ENCODE peak calls at places on chromosomes 4 and X, in four cellular contexts. L is A549, S is GM12878, I is PC-3. P is an unnamed sample.

GRCh38 chr4:122819708-122820449 is 6.8 kb upstream of the FGF2 start:
- DNase-seq in L (no peak), S (no peak), I (peak), P (peak)

GRCh38 chr4:2799444-2799911 is 6.6 kb downstream of the SH3BP2 start:
- DNase-seq in L (no peak), I (no peak), S (no peak), P (no peak)

GRCh38 chr4:151184523-151185458 is 85.4 kb downstream of the RPS3A start:
- DNase-seq in I (peak), S (no peak), L (peak), P (peak)

GRCh38 chr4:1312821-1313640 is 23.3 kb downstream of the MAEA start:
- DNase-seq in S (no peak), I (no peak), L (no peak), P (no peak)

GRCh38 chrX:47285762-47286320 is 53.0 kb downstream of the USP11 start:
- DNase-seq in L (no peak), I (no peak), S (no peak), P (peak)

GRCh38 chrX:129747533-129747932 is 8.8 kb downstream of the XPNPEP2 start:
- DNase-seq in L (no peak), S (no peak), I (no peak), P (no peak)

GRCh38 chr4:156959298-156959702 is 12.3 kb downstream of the PDGFC start:
- DNase-seq in S (no peak), I (peak), L (no peak), P (peak)

GRCh38 chr4:183173580-183174526 is 74.8 kb downstream of the WWC2 start:
- DNase-seq in L (no peak), I (no peak), S (no peak), P (peak)

GRCh38 chrX:23662853-23663252 is 4.4 kb upstream of the PRDX4 start:
- DNase-seq in S (peak), L (no peak), I (no peak), P (peak)

GRCh38 chr4:110055014-110055768 is 142.5 kb downstream of the EGF start:
- DNase-seq in L (no peak), I (peak), S (peak), P (no peak)

GRCh38 chr4:157713342-157713741 is 459.5 kb downstream of the GASK1B start:
- DNase-seq in S (no peak), L (no peak), I (peak), P (no peak)

GRCh38 chr4:178612725-178613124 is 1170.5 kb upstream of the AGA start:
- DNase-seq in I (no peak), S (no peak), L (no peak), P (no peak)

GRCh38 chr4:133157460-133158160 is 8.5 kb downstream of the PCDH10 start:
- DNase-seq in L (no peak), S (no peak), I (no peak), P (no peak)

GRCh38 chr4:105969575-105969974 is 74.3 kb downstream of the NPNT start:
- DNase-seq in I (no peak), S (no peak), L (no peak), P (no peak)

GRCh38 chrX:40468033-40468979 is 112.5 kb upstream of the ATP6AP2 start:
- DNase-seq in S (peak), I (peak), L (peak), P (peak)

GRCh38 chrX:40107291-40108083 is 9.7 kb upstream of the BCOR start:
- DNase-seq in L (peak), S (no peak), I (peak), P (no peak)

GRCh38 chr4:113684534-113685091 is 76.9 kb downstream of the CAMK2D start:
- DNase-seq in S (no peak), L (peak), I (peak), P (peak)

GRCh38 chrX:24837966-24838365 is 144.2 kb downstream of the POLA1 start:
- DNase-seq in L (no peak), I (no peak), S (no peak), P (no peak)

GRCh38 chr4:153211986-153212720 is 7.9 kb downstream of the TRIM2 start:
- DNase-seq in L (no peak), I (no peak), S (no peak), P (peak)

GRCh38 chr4:110371016-110371795 is 104.7 kb upstream of the ENPEP start:
- DNase-seq in L (no peak), I (no peak), S (no peak), P (peak)

GRCh38 chrX:143437439-143437838 is 79.8 kb downstream of the SPANXN3 start:
- DNase-seq in S (no peak), I (peak), L (no peak), P (no peak)

GRCh38 chr4:47468686-47469365 is 5.3 kb upstream of the COMMD8 start:
- DNase-seq in I (no peak), S (no peak), L (no peak), P (peak)

GRCh38 chr4:129446074-129446473 is 350.1 kb downstream of the C4orf33 start:
- DNase-seq in S (no peak), L (no peak), I (no peak), P (no peak)

GRCh38 chr4:122909683-122910082 is 12.7 kb downstream of the NUDT6 start:
- DNase-seq in S (no peak), L (no peak), I (no peak), P (no peak)

GRCh38 chrX:120463241-120463640 is 5.9 kb downstream of the LAMP2 start:
- DNase-seq in I (peak), L (no peak), S (no peak), P (no peak)

GRCh38 chrX:131633285-131633917 is 89.5 kb downstream of the OR13H1 start:
- DNase-seq in S (peak), I (peak), L (peak), P (peak)

GRCh38 chr4:55051532-55051931 is 73.9 kb downstream of the KDR start:
- DNase-seq in I (no peak), L (no peak), S (no peak), P (no peak)

GRCh38 chr4:27915822-27916221 is 1055.2 kb downstream of the STIM2 start:
- DNase-seq in S (no peak), L (no peak), I (no peak), P (no peak)

GRCh38 chrX:19179389-19179788 is 57.1 kb upstream of the ADGRG2 start:
- DNase-seq in I (peak), S (no peak), L (no peak), P (no peak)

GRCh38 chrX:63566856-63567255 is 215.7 kb upstream of the SPIN4 start:
- DNase-seq in I (no peak), S (no peak), L (no peak), P (no peak)

GRCh38 chr4:159902648-159903047 is 799.8 kb downstream of the RAPGEF2 start:
- DNase-seq in I (no peak), L (no peak), S (no peak), P (no peak)

GRCh38 chr4:171266666-171267065 is 546.5 kb upstream of the GALNTL6 start:
- DNase-seq in I (no peak), L (no peak), S (no peak), P (no peak)

GRCh38 chr4:182881928-182882327 is 35.3 kb downstream of the DCTD start:
- DNase-seq in L (no peak), I (no peak), S (no peak), P (peak)

GRCh38 chrX:44025611-44026010 is 52.4 kb upstream of the NDP start:
- DNase-seq in S (no peak), L (no peak), I (peak), P (peak)

GRCh38 chrX:83186632-83187031 is 321.5 kb upstream of the POU3F4 start:
- DNase-seq in L (no peak), S (no peak), I (no peak), P (no peak)

GRCh38 chr4:140875751-140876389 is 119.7 kb upstream of the TBC1D9 start:
- DNase-seq in S (no peak), L (no peak), I (no peak), P (no peak)

GRCh38 chr4:127759893-127760292 is 22.2 kb upstream of the HSPA4L start:
- DNase-seq in S (no peak), L (no peak), I (peak), P (no peak)

GRCh38 chr4:151117371-151117962 is 18.0 kb downstream of the RPS3A start:
- DNase-seq in L (peak), S (no peak), I (peak), P (peak)

GRCh38 chr4:79913581-79913980 is 159.4 kb downstream of the ANTXR2 start:
- DNase-seq in S (no peak), L (no peak), I (no peak), P (peak)

GRCh38 chr4:32119907-32120306 is 1399.7 kb downstream of the PCDH7 start:
- DNase-seq in L (no peak), I (no peak), S (no peak), P (no peak)

GRCh38 chrX:141903400-141904155 is at the start of gene MAGEC1:
- DNase-seq in I (no peak), S (no peak), L (no peak), P (no peak)
- H3K4me2 ChIP-seq in I (no peak), S (no peak), L (no peak), P (no peak)

GRCh38 chr4:33161202-33161601 is 2441.0 kb downstream of the PCDH7 start:
- DNase-seq in L (no peak), S (no peak), I (no peak), P (no peak)

GRCh38 chr4:33162122-33162521 is 2442.0 kb downstream of the PCDH7 start:
- DNase-seq in S (no peak), I (no peak), L (no peak), P (no peak)

DNA sequence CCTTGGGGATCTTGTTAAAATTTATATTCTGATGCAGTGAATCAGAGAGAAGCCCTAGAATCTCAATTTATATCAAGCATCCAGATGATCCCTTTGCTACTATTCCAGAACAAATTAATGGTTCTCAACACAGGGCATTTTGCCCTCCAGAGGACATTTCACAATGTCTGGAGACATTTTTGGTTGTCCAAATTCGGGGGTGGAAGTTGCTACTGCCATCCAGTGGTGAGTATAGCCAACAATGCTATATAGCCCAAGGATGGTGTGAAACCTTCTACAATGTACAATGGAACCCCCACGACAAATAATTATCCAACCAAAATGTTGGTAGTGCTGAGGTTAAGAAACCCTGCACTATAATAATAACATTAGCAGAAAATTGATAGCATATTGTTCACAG is 2440.0 kb downstream of the PCDH7 start:
- DNase-seq in L (no peak), S (no peak), I (peak), P (no peak)
- TF ChIP-seq CTCF in L (no peak), S (peak), I (peak), P (peak)

GRCh38 chrX:71171110-71171801 is 26.6 kb downstream of the NLGN3 start:
- DNase-seq in S (no peak), L (no peak), I (no peak), P (no peak)

GRCh38 chrX:71168134-71168533 is 23.5 kb downstream of the NLGN3 start:
- DNase-seq in S (no peak), L (no peak), I (no peak), P (no peak)

GRCh38 chrX:71173440-71173839 is 28.8 kb downstream of the NLGN3 start:
- DNase-seq in L (no peak), I (no peak), S (no peak), P (no peak)

GRCh38 chrX:71169586-71169985 is 24.9 kb downstream of the NLGN3 start:
- DNase-seq in I (no peak), L (no peak), S (no peak), P (no peak)

DNA sequence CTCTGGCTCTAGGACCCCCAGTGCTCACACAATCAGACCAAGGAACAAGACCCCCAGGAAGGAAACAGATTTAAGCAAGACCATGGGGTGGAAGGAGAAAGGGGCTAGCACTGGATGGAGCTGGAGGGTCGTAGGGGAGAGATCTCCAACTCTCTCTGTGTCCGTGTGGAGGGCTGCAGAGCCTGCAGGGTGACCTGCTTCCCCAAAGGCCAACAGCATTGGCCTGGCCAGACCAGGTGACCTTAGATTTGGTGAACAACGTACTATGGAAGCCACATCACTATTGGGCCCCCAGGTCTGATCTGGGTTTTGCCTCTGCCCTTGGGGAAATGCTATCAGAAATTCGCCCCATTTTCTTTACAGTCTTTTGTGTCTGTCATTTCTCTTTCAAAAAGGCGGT is 26.0 kb downstream of the NLGN3 start:
- DNase-seq in L (no peak), S (no peak), I (no peak), P (no peak)
- H3K4me2 ChIP-seq in L (no peak), S (no peak), I (no peak), P (no peak)

GRCh38 chr4:147836807-147837206 is 104.9 kb downstream of the ARHGAP10 start:
- DNase-seq in L (no peak), I (no peak), S (no peak), P (no peak)

GRCh38 chr4:147837854-147838253 is 106.0 kb downstream of the ARHGAP10 start:
- DNase-seq in L (no peak), I (no peak), S (no peak), P (no peak)

GRCh38 chr4:147839651-147840050 is 107.8 kb downstream of the ARHGAP10 start:
- DNase-seq in I (no peak), L (no peak), S (no peak), P (no peak)

GRCh38 chr4:147839200-147839599 is 107.3 kb downstream of the ARHGAP10 start:
- DNase-seq in I (no peak), L (no peak), S (no peak), P (no peak)

DNA sequence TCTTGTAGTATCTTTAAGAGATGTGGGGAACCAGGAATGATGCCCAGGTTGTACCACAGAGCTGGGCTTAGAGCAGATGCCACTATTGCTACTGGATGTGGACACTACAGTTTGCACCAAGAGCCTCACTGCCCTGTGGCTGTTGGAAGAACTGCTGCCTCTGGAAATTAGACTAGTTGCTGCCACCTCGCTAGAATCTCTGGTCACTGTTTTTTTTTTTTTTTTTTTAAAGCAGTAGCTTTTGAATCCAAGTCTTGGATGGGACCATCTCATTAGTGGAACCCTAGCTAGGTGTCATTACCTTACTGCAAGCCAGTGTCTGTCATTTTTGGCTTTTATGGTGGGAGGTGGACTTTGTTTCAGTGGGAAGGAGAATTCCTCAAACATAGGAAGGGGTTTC is 105.5 kb downstream of the ARHGAP10 start:
- DNase-seq in L (peak), I (peak), S (no peak), P (no peak)
- TF ChIP-seq CTCF in L (no peak), I (peak), S (peak), P (no peak)